ENCODE peak calls at places on chromosomes 3 and 15, in five cellular contexts. One of them, this sample, is unnamed.

GRCh38 chr3:30448946-30449686 is 157.3 kb upstream of the TGFBR2 start:
- DNase-seq in astrocyte of the spinal cord: no peak
- DNase-seq in HFF-Myc: no peak
- DNase-seq in mesothelial cell of epicardium: no peak
- DNase-seq in stimulated activated CD8-positive, alpha-beta memory T cell treated with anti-CD3 and anti-CD28 coated beads, Interleukin-4, amount 100 ng/mL, for 48 hours: no peak
- DNase-seq in this sample: no peak

GRCh38 chr3:170962426-170962825 is 54.0 kb upstream of the EIF5A2 start:
- DNase-seq in astrocyte of the spinal cord: no peak
- DNase-seq in HFF-Myc: no peak
- DNase-seq in mesothelial cell of epicardium: no peak
- DNase-seq in stimulated activated CD8-positive, alpha-beta memory T cell treated with anti-CD3 and anti-CD28 coated beads, Interleukin-4, amount 100 ng/mL, for 48 hours: no peak
- DNase-seq in this sample: no peak

GRCh38 chr3:66744521-66744920 is 243.7 kb upstream of the LRIG1 start:
- DNase-seq in astrocyte of the spinal cord: no peak
- DNase-seq in HFF-Myc: no peak
- DNase-seq in mesothelial cell of epicardium: no peak
- DNase-seq in stimulated activated CD8-positive, alpha-beta memory T cell treated with anti-CD3 and anti-CD28 coated beads, Interleukin-4, amount 100 ng/mL, for 48 hours: no peak
- DNase-seq in this sample: no peak

GRCh38 chr3:10026084-10026890 is at the start of gene FANCD2:
- DNase-seq in astrocyte of the spinal cord: peak
- DNase-seq in HFF-Myc: no peak
- DNase-seq in mesothelial cell of epicardium: peak
- DNase-seq in stimulated activated CD8-positive, alpha-beta memory T cell treated with anti-CD3 and anti-CD28 coated beads, Interleukin-4, amount 100 ng/mL, for 48 hours: peak
- DNase-seq in this sample: peak

GRCh38 chr15:79164465-79164864 is 73.9 kb upstream of the RASGRF1 start:
- DNase-seq in astrocyte of the spinal cord: no peak
- DNase-seq in HFF-Myc: no peak
- DNase-seq in mesothelial cell of epicardium: no peak
- DNase-seq in stimulated activated CD8-positive, alpha-beta memory T cell treated with anti-CD3 and anti-CD28 coated beads, Interleukin-4, amount 100 ng/mL, for 48 hours: no peak
- DNase-seq in this sample: no peak

GRCh38 chr3:115272036-115272824 is 125.1 kb upstream of the ZBTB20 start:
- DNase-seq in astrocyte of the spinal cord: peak
- DNase-seq in HFF-Myc: peak
- DNase-seq in mesothelial cell of epicardium: no peak
- DNase-seq in stimulated activated CD8-positive, alpha-beta memory T cell treated with anti-CD3 and anti-CD28 coated beads, Interleukin-4, amount 100 ng/mL, for 48 hours: no peak
- DNase-seq in this sample: no peak

GRCh38 chr3:170226426-170226960 is 4.3 kb downstream of the PRKCI start:
- DNase-seq in astrocyte of the spinal cord: peak
- DNase-seq in HFF-Myc: no peak
- DNase-seq in mesothelial cell of epicardium: no peak
- DNase-seq in stimulated activated CD8-positive, alpha-beta memory T cell treated with anti-CD3 and anti-CD28 coated beads, Interleukin-4, amount 100 ng/mL, for 48 hours: no peak
- DNase-seq in this sample: no peak

GRCh38 chr3:13706451-13706850 is 157.5 kb downstream of the FBLN2 start:
- DNase-seq in astrocyte of the spinal cord: no peak
- DNase-seq in HFF-Myc: no peak
- DNase-seq in mesothelial cell of epicardium: no peak
- DNase-seq in stimulated activated CD8-positive, alpha-beta memory T cell treated with anti-CD3 and anti-CD28 coated beads, Interleukin-4, amount 100 ng/mL, for 48 hours: no peak
- DNase-seq in this sample: no peak

GRCh38 chr15:59904450-59904979 is 99.6 kb upstream of the FOXB1 start:
- DNase-seq in astrocyte of the spinal cord: no peak
- DNase-seq in HFF-Myc: no peak
- DNase-seq in mesothelial cell of epicardium: no peak
- DNase-seq in stimulated activated CD8-positive, alpha-beta memory T cell treated with anti-CD3 and anti-CD28 coated beads, Interleukin-4, amount 100 ng/mL, for 48 hours: no peak
- DNase-seq in this sample: no peak

GRCh38 chr3:171160326-171160725 is 133.8 kb upstream of the SLC2A2 start:
- DNase-seq in astrocyte of the spinal cord: no peak
- DNase-seq in HFF-Myc: no peak
- DNase-seq in mesothelial cell of epicardium: no peak
- DNase-seq in stimulated activated CD8-positive, alpha-beta memory T cell treated with anti-CD3 and anti-CD28 coated beads, Interleukin-4, amount 100 ng/mL, for 48 hours: no peak
- DNase-seq in this sample: no peak

GRCh38 chr15:57566840-57567239 is 24.9 kb upstream of the MYZAP start:
- DNase-seq in astrocyte of the spinal cord: no peak
- DNase-seq in HFF-Myc: no peak
- DNase-seq in mesothelial cell of epicardium: no peak
- DNase-seq in stimulated activated CD8-positive, alpha-beta memory T cell treated with anti-CD3 and anti-CD28 coated beads, Interleukin-4, amount 100 ng/mL, for 48 hours: no peak
- DNase-seq in this sample: no peak

GRCh38 chr3:122689587-122689986 is 8.9 kb downstream of the PARP14 start:
- DNase-seq in astrocyte of the spinal cord: peak
- DNase-seq in HFF-Myc: no peak
- DNase-seq in mesothelial cell of epicardium: no peak
- DNase-seq in stimulated activated CD8-positive, alpha-beta memory T cell treated with anti-CD3 and anti-CD28 coated beads, Interleukin-4, amount 100 ng/mL, for 48 hours: no peak
- DNase-seq in this sample: no peak

GRCh38 chr3:71421820-71422566 is 161.5 kb downstream of the FOXP1 start:
- DNase-seq in astrocyte of the spinal cord: no peak
- DNase-seq in HFF-Myc: no peak
- DNase-seq in mesothelial cell of epicardium: no peak
- DNase-seq in stimulated activated CD8-positive, alpha-beta memory T cell treated with anti-CD3 and anti-CD28 coated beads, Interleukin-4, amount 100 ng/mL, for 48 hours: peak
- DNase-seq in this sample: no peak

GRCh38 chr3:71430941-71431552 is 152.5 kb downstream of the FOXP1 start:
- DNase-seq in astrocyte of the spinal cord: no peak
- DNase-seq in HFF-Myc: no peak
- DNase-seq in mesothelial cell of epicardium: no peak
- DNase-seq in stimulated activated CD8-positive, alpha-beta memory T cell treated with anti-CD3 and anti-CD28 coated beads, Interleukin-4, amount 100 ng/mL, for 48 hours: no peak
- DNase-seq in this sample: no peak

GRCh38 chr3:14319654-14320182 is 82.7 kb upstream of the SLC6A6 start:
- DNase-seq in astrocyte of the spinal cord: peak
- DNase-seq in HFF-Myc: peak
- DNase-seq in mesothelial cell of epicardium: no peak
- DNase-seq in stimulated activated CD8-positive, alpha-beta memory T cell treated with anti-CD3 and anti-CD28 coated beads, Interleukin-4, amount 100 ng/mL, for 48 hours: peak
- DNase-seq in this sample: peak

GRCh38 chr3:194685723-194686413 is at the start of gene FAM43A:
- DNase-seq in astrocyte of the spinal cord: peak
- DNase-seq in HFF-Myc: peak
- DNase-seq in mesothelial cell of epicardium: peak
- DNase-seq in stimulated activated CD8-positive, alpha-beta memory T cell treated with anti-CD3 and anti-CD28 coated beads, Interleukin-4, amount 100 ng/mL, for 48 hours: peak
- DNase-seq in this sample: peak

GRCh38 chr15:39130556-39131379 is 450.1 kb upstream of the THBS1 start:
- DNase-seq in astrocyte of the spinal cord: no peak
- DNase-seq in HFF-Myc: no peak
- DNase-seq in mesothelial cell of epicardium: no peak
- DNase-seq in stimulated activated CD8-positive, alpha-beta memory T cell treated with anti-CD3 and anti-CD28 coated beads, Interleukin-4, amount 100 ng/mL, for 48 hours: no peak
- DNase-seq in this sample: no peak

GRCh38 chr3:8653800-8654408 is 9.3 kb upstream of the SSUH2 start:
- DNase-seq in astrocyte of the spinal cord: no peak
- DNase-seq in HFF-Myc: no peak
- DNase-seq in mesothelial cell of epicardium: no peak
- DNase-seq in stimulated activated CD8-positive, alpha-beta memory T cell treated with anti-CD3 and anti-CD28 coated beads, Interleukin-4, amount 100 ng/mL, for 48 hours: no peak
- DNase-seq in this sample: no peak

GRCh38 chr15:69996842-69997478 is 100.8 kb downstream of the TLE3 start:
- DNase-seq in astrocyte of the spinal cord: no peak
- DNase-seq in HFF-Myc: no peak
- DNase-seq in mesothelial cell of epicardium: no peak
- DNase-seq in stimulated activated CD8-positive, alpha-beta memory T cell treated with anti-CD3 and anti-CD28 coated beads, Interleukin-4, amount 100 ng/mL, for 48 hours: no peak
- DNase-seq in this sample: peak